ENCODE peak calls at places on chromosomes 6 and 20, in six cellular contexts. U, Q, W, F, G and T are unnamed samples. For H3K36me3 and H3K4me1, the result is how much of the 10 kb centered on the place peaks cover.

GRCh38 chr6:170307080-170307545 is 555 bp downstream of the FAM120B start:
- DNase-seq in U (no peak), Q (no peak), W (peak), F (no peak), G (no peak), T (no peak)

GRCh38 chr20:61549865-61550264 is 297.8 kb downstream of the CDH4 start:
- DNase-seq in U (no peak), Q (no peak), W (no peak), F (no peak), G (no peak), T (no peak)

GRCh38 chr20:768426-768978 is at the start of gene SLC52A3:
- DNase-seq in U (no peak), Q (no peak), W (no peak), F (peak), G (peak), T (no peak)

GRCh38 chr20:63699466-63700198 is 3.2 kb downstream of the TNFRSF6B start:
- DNase-seq in U (no peak), Q (peak), W (no peak), F (no peak), G (peak), T (no peak)

GRCh38 chr20:36744764-36745191 is 1.1 kb downstream of the NDRG3 start:
- DNase-seq in U (peak), Q (no peak), W (peak), F (peak), G (no peak), T (no peak)

GRCh38 chr6:152124432-152125074 is 317.1 kb downstream of the ESR1 start:
- DNase-seq in U (no peak), Q (no peak), W (peak), F (no peak), G (no peak), T (no peak)

GRCh38 chr6:77620290-77620882 is 32.5 kb upstream of the MEI4 start:
- DNase-seq in U (peak), Q (no peak), W (peak), F (peak), G (no peak), T (no peak)

GRCh38 chr6:21186479-21187055 is 407.0 kb upstream of the SOX4 start:
- DNase-seq in U (no peak), Q (no peak), W (no peak), F (no peak), G (no peak), T (no peak)

GRCh38 chr6:130466744-130467052 is 100.9 kb downstream of the TMEM200A start:
- DNase-seq in U (no peak), Q (no peak), W (peak), F (no peak), G (no peak), T (no peak)

GRCh38 chr6:62707156-62707555 is 421.1 kb upstream of the KHDRBS2 start:
- DNase-seq in U (no peak), Q (no peak), W (no peak), F (no peak), G (no peak), T (no peak)

GRCh38 chr6:43263314-43264178 is 20.3 kb downstream of the TTBK1 start:
- DNase-seq in U (peak), Q (peak), W (peak), F (peak), G (peak), T (peak)

GRCh38 chr6:30654798-30655742 is 8.1 kb downstream of the C6orf136 start:
- DNase-seq in U (no peak), Q (no peak), W (no peak), F (no peak), G (no peak), T (no peak)

GRCh38 chr20:40323411-40323810 is 365.6 kb downstream of the MAFB start:
- DNase-seq in U (no peak), Q (no peak), W (peak), F (no peak), G (no peak), T (no peak)

GRCh38 chr6:111087871-111088667 is 766 bp downstream of the SLC16A10 start:
- DNase-seq in U (peak), Q (peak), W (peak), F (peak), G (no peak), T (no peak)

GRCh38 chr6:48542191-48542590 is 431.2 kb upstream of the PTCHD4 start:
- DNase-seq in U (no peak), Q (no peak), W (no peak), F (no peak), G (no peak), T (no peak)

GRCh38 chr20:4813076-4813838 is 91.5 kb downstream of the PRND start:
- DNase-seq in U (no peak), Q (peak), W (no peak), F (no peak), G (no peak), T (no peak)

GRCh38 chr6:76026101-76026500 is 46.4 kb downstream of the IMPG1 start:
- DNase-seq in U (no peak), Q (no peak), W (no peak), F (no peak), G (no peak), T (no peak)

GRCh38 chr6:107460074-107460631 is 789 bp upstream of the PDSS2 start:
- DNase-seq in U (no peak), Q (no peak), W (no peak), F (no peak), G (no peak), T (no peak)

GRCh38 chr6:142301421-142302391 is at the start of gene ADGRG6:
- DNase-seq in U (peak), Q (peak), W (peak), F (peak), G (no peak), T (no peak)

GRCh38 chr6:157981132-157981394 is 600 bp upstream of the SYNJ2 start:
- DNase-seq in U (no peak), Q (no peak), W (no peak), F (no peak), G (peak), T (no peak)

GRCh38 chr6:14286144-14286543 is 168.6 kb downstream of the CD83 start:
- DNase-seq in U (no peak), Q (no peak), W (peak), F (no peak), G (no peak), T (no peak)

GRCh38 chr6:5191722-5192121 is 69.0 kb downstream of the LYRM4 start:
- DNase-seq in U (no peak), Q (no peak), W (no peak), F (no peak), G (no peak), T (no peak)

GRCh38 chr6:47057830-47058540 is 15.9 kb upstream of the ADGRF1 start:
- DNase-seq in U (no peak), Q (no peak), W (peak), F (no peak), G (no peak), T (no peak)

GRCh38 chr6:7758456-7758855 is 32.6 kb downstream of the BMP6 start:
- DNase-seq in U (peak), Q (no peak), W (peak), F (no peak), G (no peak), T (no peak)

GRCh38 chr6:170147832-170148708 is 142.8 kb downstream of the DLL1 start:
- DNase-seq in U (no peak), Q (peak), W (no peak), F (no peak), G (no peak), T (no peak)

GRCh38 chr6:88913471-88913870 is 49.9 kb downstream of the RNGTT start:
- DNase-seq in U (no peak), Q (no peak), W (no peak), F (no peak), G (no peak), T (no peak)

GRCh38 chr6:6583836-6584235 is 4.7 kb upstream of the LY86 start:
- DNase-seq in U (no peak), Q (no peak), W (no peak), F (no peak), G (no peak), T (no peak)

GRCh38 chr20:22098451-22098850 is 393.0 kb downstream of the PAX1 start:
- DNase-seq in U (no peak), Q (no peak), W (no peak), F (no peak), G (no peak), T (no peak)

GRCh38 chr6:36862848-36863382 is 11.7 kb downstream of the PPIL1 start:
- DNase-seq in U (no peak), Q (no peak), W (no peak), F (no peak), G (no peak), T (no peak)

GRCh38 chr20:4962257-4962855 is 39.0 kb downstream of the SLC23A2 start:
- DNase-seq in U (no peak), Q (no peak), W (no peak), F (no peak), G (no peak), T (no peak)

GRCh38 chr20:40307937-40308478 is 381.0 kb downstream of the MAFB start:
- DNase-seq in U (no peak), Q (peak), W (no peak), F (no peak), G (no peak), T (no peak)

GRCh38 chr6:56424542-56425083 is 177.2 kb upstream of the COL21A1 start:
- DNase-seq in U (no peak), Q (no peak), W (no peak), F (no peak), G (no peak), T (no peak)

GRCh38 chr6:27275025-27275956 is 27.8 kb downstream of the PRSS16 start:
- DNase-seq in U (no peak), Q (no peak), W (no peak), F (no peak), G (no peak), T (no peak)

GRCh38 chr6:13429406-13429753 is 58.0 kb downstream of the GFOD1 start:
- DNase-seq in U (no peak), Q (no peak), W (no peak), F (no peak), G (no peak), T (no peak)

GRCh38 chr6:138692978-138693909 is 80.3 kb upstream of the CCDC28A start:
- DNase-seq in U (peak), Q (peak), W (peak), F (peak), G (peak), T (no peak)

GRCh38 chr6:118663993-118664985 is 12.9 kb upstream of the CEP85L start:
- DNase-seq in U (no peak), Q (no peak), W (peak), F (no peak), G (no peak), T (no peak)

GRCh38 chr20:31674895-31675827 is 37.4 kb downstream of the COX4I2 start:
- DNase-seq in U (peak), Q (no peak), W (peak), F (peak), G (peak), T (peak)

GRCh38 chr6:8829296-8829695 is 394.0 kb upstream of the SLC35B3 start:
- DNase-seq in U (no peak), Q (no peak), W (no peak), F (no peak), G (no peak), T (no peak)

GRCh38 chr6:8828376-8828775 is 393.0 kb upstream of the SLC35B3 start:
- DNase-seq in U (no peak), Q (no peak), W (no peak), F (no peak), G (no peak), T (no peak)

GRCh38 chr6:8830794-8831193 is 395.4 kb upstream of the SLC35B3 start:
- DNase-seq in U (no peak), Q (no peak), W (no peak), F (no peak), G (no peak), T (no peak)

GRCh38 chr6:8837343-8837742 is 402.0 kb upstream of the SLC35B3 start:
- DNase-seq in U (peak), Q (no peak), W (no peak), F (no peak), G (no peak), T (no peak)

GRCh38 chr6:8831366-8832152 is 396.2 kb upstream of the SLC35B3 start:
- DNase-seq in U (no peak), Q (no peak), W (no peak), F (no peak), G (no peak), T (no peak)
- H3K36me3 ChIP-seq in U (under half), Q (under half), W (under half), F (under half), G (under half), T (under half)

GRCh38 chr20:43958626-43959025 is 44.0 kb downstream of the TOX2 start:
- DNase-seq in U (no peak), Q (no peak), W (no peak), F (no peak), G (no peak), T (no peak)
- H3K4me1 ChIP-seq in U (under half), Q (half or more), W (under half), F (under half), G (under half), T (under half)

GRCh38 chr6:18168264-18168663 is 13.0 kb downstream of the KDM1B start:
- DNase-seq in U (no peak), Q (no peak), W (no peak), F (no peak), G (no peak), T (no peak)
- H3K4me3 ChIP-seq in U (no peak), Q (no peak), W (no peak), F (no peak), G (no peak), T (no peak)

GRCh38 chr6:44404022-44404714 is 16.7 kb downstream of the CDC5L start:
- DNase-seq in U (no peak), Q (no peak), W (no peak), F (no peak), G (no peak), T (no peak)
- H3K36me3 ChIP-seq in U (under half), Q (under half), W (half or more), F (half or more), G (under half), T (half or more)

GRCh38 chr6:160039441-160039840 is 70.6 kb downstream of the IGF2R start:
- DNase-seq in U (no peak), Q (no peak), W (no peak), F (no peak), G (no peak), T (no peak)
- H3K4me1 ChIP-seq in U (under half), Q (under half), W (under half), F (under half), G (under half), T (under half)